ENCODE peak calls at places on chromosomes 2 and 18, in four cellular contexts. One of them, this sample, is unnamed.

GRCh38 chr2:236663267-236663666 is 93.6 kb downstream of the ACKR3 start:
- DNase-seq in lower lobe of right lung: no peak
- DNase-seq in HS-5: no peak
- DNase-seq in stimulated activated CD4-positive, alpha-beta T cell treated with anti-CD3 and anti-CD28 coated beads, Interleukin-12 subunit alpha, Interleukin-12 subunit beta, amount 100 ng/mL, for 4 hours: no peak
- DNase-seq in this sample: no peak

GRCh38 chr18:55245200-55245599 is 285.9 kb upstream of the CCDC68 start:
- DNase-seq in HS-5: no peak
- DNase-seq in stimulated activated CD4-positive, alpha-beta T cell treated with anti-CD3 and anti-CD28 coated beads, Interleukin-12 subunit alpha, Interleukin-12 subunit beta, amount 100 ng/mL, for 4 hours: no peak
- DNase-seq in lower lobe of right lung: no peak
- DNase-seq in this sample: no peak

GRCh38 chr18:50857694-50858093 is 21.2 kb upstream of the ME2 start:
- DNase-seq in stimulated activated CD4-positive, alpha-beta T cell treated with anti-CD3 and anti-CD28 coated beads, Interleukin-12 subunit alpha, Interleukin-12 subunit beta, amount 100 ng/mL, for 4 hours: no peak
- DNase-seq in lower lobe of right lung: no peak
- DNase-seq in HS-5: no peak
- DNase-seq in this sample: no peak

GRCh38 chr2:133953524-133953923 is 300.3 kb upstream of the MGAT5 start:
- DNase-seq in stimulated activated CD4-positive, alpha-beta T cell treated with anti-CD3 and anti-CD28 coated beads, Interleukin-12 subunit alpha, Interleukin-12 subunit beta, amount 100 ng/mL, for 4 hours: no peak
- DNase-seq in lower lobe of right lung: no peak
- DNase-seq in HS-5: no peak
- DNase-seq in this sample: no peak

GRCh38 chr18:49319590-49319989 is 140.9 kb downstream of the DYM start:
- DNase-seq in stimulated activated CD4-positive, alpha-beta T cell treated with anti-CD3 and anti-CD28 coated beads, Interleukin-12 subunit alpha, Interleukin-12 subunit beta, amount 100 ng/mL, for 4 hours: no peak
- DNase-seq in HS-5: no peak
- DNase-seq in lower lobe of right lung: no peak
- DNase-seq in this sample: no peak

GRCh38 chr18:76620326-76620813 is 125.3 kb upstream of the ZNF516 start:
- DNase-seq in lower lobe of right lung: peak; percentile 82
- DNase-seq in HS-5: no peak
- DNase-seq in stimulated activated CD4-positive, alpha-beta T cell treated with anti-CD3 and anti-CD28 coated beads, Interleukin-12 subunit alpha, Interleukin-12 subunit beta, amount 100 ng/mL, for 4 hours: peak; percentile 15
- DNase-seq in this sample: peak; percentile 1

GRCh38 chr2:237575869-237576862 is 9.8 kb downstream of the PRLH start:
- DNase-seq in HS-5: no peak
- DNase-seq in lower lobe of right lung: no peak
- DNase-seq in stimulated activated CD4-positive, alpha-beta T cell treated with anti-CD3 and anti-CD28 coated beads, Interleukin-12 subunit alpha, Interleukin-12 subunit beta, amount 100 ng/mL, for 4 hours: no peak
- DNase-seq in this sample: no peak

GRCh38 chr2:28206786-28207185 is 185.9 kb upstream of the FOSL2 start:
- DNase-seq in HS-5: no peak
- DNase-seq in lower lobe of right lung: no peak
- DNase-seq in stimulated activated CD4-positive, alpha-beta T cell treated with anti-CD3 and anti-CD28 coated beads, Interleukin-12 subunit alpha, Interleukin-12 subunit beta, amount 100 ng/mL, for 4 hours: no peak
- DNase-seq in this sample: no peak

GRCh38 chr2:161586517-161587167 is 37.6 kb upstream of the SLC4A10 start:
- DNase-seq in lower lobe of right lung: no peak
- DNase-seq in HS-5: no peak
- DNase-seq in stimulated activated CD4-positive, alpha-beta T cell treated with anti-CD3 and anti-CD28 coated beads, Interleukin-12 subunit alpha, Interleukin-12 subunit beta, amount 100 ng/mL, for 4 hours: no peak
- DNase-seq in this sample: no peak

GRCh38 chr2:220664272-220665107 is 907.6 kb downstream of the EPHA4 start:
- DNase-seq in lower lobe of right lung: no peak
- DNase-seq in stimulated activated CD4-positive, alpha-beta T cell treated with anti-CD3 and anti-CD28 coated beads, Interleukin-12 subunit alpha, Interleukin-12 subunit beta, amount 100 ng/mL, for 4 hours: no peak
- DNase-seq in HS-5: no peak
- DNase-seq in this sample: no peak

GRCh38 chr2:113906647-113907046 is 16.8 kb downstream of the ACTR3 start:
- DNase-seq in lower lobe of right lung: no peak
- DNase-seq in stimulated activated CD4-positive, alpha-beta T cell treated with anti-CD3 and anti-CD28 coated beads, Interleukin-12 subunit alpha, Interleukin-12 subunit beta, amount 100 ng/mL, for 4 hours: no peak
- DNase-seq in HS-5: no peak
- DNase-seq in this sample: no peak

GRCh38 chr2:190762569-190762968 is 113.7 kb downstream of the NAB1 start:
- DNase-seq in stimulated activated CD4-positive, alpha-beta T cell treated with anti-CD3 and anti-CD28 coated beads, Interleukin-12 subunit alpha, Interleukin-12 subunit beta, amount 100 ng/mL, for 4 hours: no peak
- DNase-seq in HS-5: no peak
- DNase-seq in lower lobe of right lung: no peak
- DNase-seq in this sample: no peak

GRCh38 chr2:18301421-18302139 is 258.9 kb downstream of the RDH14 start:
- DNase-seq in stimulated activated CD4-positive, alpha-beta T cell treated with anti-CD3 and anti-CD28 coated beads, Interleukin-12 subunit alpha, Interleukin-12 subunit beta, amount 100 ng/mL, for 4 hours: no peak
- DNase-seq in HS-5: no peak
- DNase-seq in lower lobe of right lung: no peak
- DNase-seq in this sample: no peak

GRCh38 chr2:145849466-145849865 is 1329.5 kb upstream of the ZEB2 start:
- DNase-seq in stimulated activated CD4-positive, alpha-beta T cell treated with anti-CD3 and anti-CD28 coated beads, Interleukin-12 subunit alpha, Interleukin-12 subunit beta, amount 100 ng/mL, for 4 hours: no peak
- DNase-seq in lower lobe of right lung: no peak
- DNase-seq in HS-5: no peak
- DNase-seq in this sample: no peak

GRCh38 chr2:56055405-56055804 is 128.4 kb upstream of the CCDC85A start:
- DNase-seq in lower lobe of right lung: no peak
- DNase-seq in stimulated activated CD4-positive, alpha-beta T cell treated with anti-CD3 and anti-CD28 coated beads, Interleukin-12 subunit alpha, Interleukin-12 subunit beta, amount 100 ng/mL, for 4 hours: no peak
- DNase-seq in HS-5: no peak
- DNase-seq in this sample: no peak

GRCh38 chr2:85695691-85696668 is 1.8 kb downstream of the GNLY start:
- DNase-seq in HS-5: no peak
- DNase-seq in stimulated activated CD4-positive, alpha-beta T cell treated with anti-CD3 and anti-CD28 coated beads, Interleukin-12 subunit alpha, Interleukin-12 subunit beta, amount 100 ng/mL, for 4 hours: no peak
- DNase-seq in lower lobe of right lung: no peak
- DNase-seq in this sample: no peak

GRCh38 chr2:96924775-96925747 is 55.2 kb upstream of the SEMA4C start:
- DNase-seq in stimulated activated CD4-positive, alpha-beta T cell treated with anti-CD3 and anti-CD28 coated beads, Interleukin-12 subunit alpha, Interleukin-12 subunit beta, amount 100 ng/mL, for 4 hours: peak; percentile 24
- DNase-seq in lower lobe of right lung: no peak
- DNase-seq in HS-5: no peak
- DNase-seq in this sample: peak; percentile 74

GRCh38 chr18:34039194-34039593 is 185.5 kb downstream of the NOL4 start:
- DNase-seq in HS-5: no peak
- DNase-seq in stimulated activated CD4-positive, alpha-beta T cell treated with anti-CD3 and anti-CD28 coated beads, Interleukin-12 subunit alpha, Interleukin-12 subunit beta, amount 100 ng/mL, for 4 hours: no peak
- DNase-seq in lower lobe of right lung: no peak
- DNase-seq in this sample: no peak

GRCh38 chr2:142682528-142682927 is 194.9 kb upstream of the KYNU start:
- DNase-seq in stimulated activated CD4-positive, alpha-beta T cell treated with anti-CD3 and anti-CD28 coated beads, Interleukin-12 subunit alpha, Interleukin-12 subunit beta, amount 100 ng/mL, for 4 hours: no peak
- DNase-seq in HS-5: no peak
- DNase-seq in lower lobe of right lung: no peak
- DNase-seq in this sample: no peak

GRCh38 chr2:241724259-241724974 is 10.0 kb upstream of the D2HGDH start:
- DNase-seq in HS-5: no peak
- DNase-seq in stimulated activated CD4-positive, alpha-beta T cell treated with anti-CD3 and anti-CD28 coated beads, Interleukin-12 subunit alpha, Interleukin-12 subunit beta, amount 100 ng/mL, for 4 hours: peak; percentile 30
- DNase-seq in lower lobe of right lung: no peak
- DNase-seq in this sample: peak; percentile 46

GRCh38 chr2:219419331-219420197 is 1.4 kb downstream of the DES start:
- DNase-seq in stimulated activated CD4-positive, alpha-beta T cell treated with anti-CD3 and anti-CD28 coated beads, Interleukin-12 subunit alpha, Interleukin-12 subunit beta, amount 100 ng/mL, for 4 hours: no peak
- DNase-seq in HS-5: no peak
- DNase-seq in lower lobe of right lung: no peak
- DNase-seq in this sample: no peak